ENCODE peak calls at places on chromosomes 4 and X, in ten cellular contexts. O, Y, P, I, V, U, F, Z, L and T are unnamed samples.

GRCh38 chrX:111555559-111555958 is 44.1 kb downstream of the SERTM2 start:
- DNase-seq in Z (peak; percentile 62), Y (no peak), O (no peak), I (no peak), L (no peak), U (no peak), P (no peak), F (no peak), V (no peak), T (no peak)

GRCh38 chr4:15234101-15234500 is 193.7 kb upstream of the C1QTNF7 start:
- DNase-seq in F (no peak), P (no peak), L (peak; percentile 55), Z (no peak), O (no peak), U (peak; percentile 48), Y (no peak), V (no peak), I (no peak), T (no peak)

GRCh38 chr4:157664726-157665125 is 444.2 kb downstream of the GRIA2 start:
- DNase-seq in I (no peak), U (peak; percentile 10), Y (no peak), F (no peak), L (peak; percentile 45), Z (no peak), V (no peak), O (no peak), P (no peak), T (no peak)

GRCh38 chrX:24661292-24661691 is 14.1 kb upstream of the PCYT1B start:
- DNase-seq in F (no peak), P (no peak), I (no peak), Y (no peak), V (no peak), O (no peak), L (no peak), Z (no peak), U (no peak), T (no peak)

GRCh38 chrX:94493405-94493804 is 819.4 kb downstream of the FAM133A start:
- DNase-seq in Z (no peak), O (no peak), U (no peak), Y (no peak), F (no peak), I (no peak), V (no peak), L (no peak), P (no peak), T (no peak)

GRCh38 chr4:182827981-182828677 is 89.1 kb downstream of the DCTD start:
- DNase-seq in U (no peak), V (no peak), L (no peak), Y (no peak), I (no peak), O (no peak), Z (no peak), P (no peak), F (no peak), T (no peak)

GRCh38 chrX:69740317-69740716 is 124.4 kb downstream of the EDA start:
- DNase-seq in P (no peak), O (no peak), F (no peak), U (no peak), I (no peak), Y (no peak), V (no peak), L (no peak), Z (no peak), T (no peak)

GRCh38 chr4:126526335-126526734 is 1106.4 kb upstream of the INTU start:
- DNase-seq in V (no peak), F (no peak), Y (no peak), Z (no peak), O (no peak), P (no peak), L (no peak), U (no peak), I (no peak), T (no peak)

GRCh38 chrX:22952011-22952410 is 47.7 kb upstream of the DDX53 start:
- DNase-seq in V (peak; percentile 5), U (no peak), F (no peak), L (peak; percentile 53), Z (no peak), P (no peak), O (no peak), I (no peak), Y (no peak), T (no peak)

GRCh38 chr4:127643791-127644190 is 11.0 kb downstream of the INTU start:
- DNase-seq in Y (no peak), U (no peak), P (no peak), F (no peak), O (no peak), Z (no peak), V (no peak), L (no peak), I (no peak), T (no peak)

GRCh38 chr4:54386270-54386669 is 157.2 kb downstream of the PDGFRA start:
- DNase-seq in P (no peak), F (no peak), O (no peak), Y (no peak), V (no peak), U (no peak), I (no peak), Z (no peak), L (no peak), T (no peak)

GRCh38 chr4:54386693-54387092 is 157.6 kb downstream of the PDGFRA start:
- DNase-seq in L (no peak), P (no peak), U (no peak), Z (no peak), Y (no peak), V (no peak), O (no peak), F (no peak), I (no peak), T (no peak)

GRCh38 chr4:54384152-54384551 is 155.1 kb downstream of the PDGFRA start:
- DNase-seq in L (no peak), V (no peak), Y (no peak), I (no peak), O (no peak), U (no peak), Z (no peak), P (no peak), F (no peak), T (no peak)

GRCh38 chr4:54382623-54383022 is 153.5 kb downstream of the PDGFRA start:
- DNase-seq in Z (no peak), L (no peak), U (no peak), O (no peak), P (no peak), Y (peak; percentile 32), I (no peak), F (no peak), V (no peak), T (no peak)

DNA sequence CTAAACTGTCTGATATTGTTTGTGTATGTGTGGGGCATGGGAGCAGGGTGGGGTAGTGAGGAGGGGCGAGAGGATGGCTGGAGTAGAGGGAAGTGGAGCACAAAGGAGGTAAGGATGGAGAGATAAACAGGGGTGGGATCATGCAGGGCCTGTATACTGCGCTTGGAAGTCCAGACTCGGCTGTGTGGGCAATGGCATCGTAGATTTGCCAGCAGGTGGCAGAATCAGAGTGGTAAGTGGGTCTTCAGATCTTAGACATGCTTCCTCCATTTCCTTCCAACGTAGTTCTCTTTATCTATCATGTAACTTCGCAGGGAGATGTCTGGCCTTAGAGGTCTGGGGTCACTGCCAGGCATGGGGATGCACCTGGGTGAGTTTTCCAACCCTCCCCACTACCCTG is 155.5 kb downstream of the PDGFRA start:
- DNase-seq in Y (no peak), F (no peak), U (peak; percentile 14), P (no peak), V (no peak), I (peak; percentile 39), Z (no peak), O (no peak), L (peak; percentile 45), T (no peak)
- TF ChIP-seq CTCF in Y (peak; percentile 23), F (peak; percentile 48), U (peak; percentile 75), P (no peak), V (peak; percentile 67), I (peak; percentile 22), Z (peak; percentile 51), O (no peak), L (peak; percentile 60), T (peak; percentile 18)

GRCh38 chrX:118508690-118509089 is 13.1 kb downstream of the DOCK11 start:
- DNase-seq in F (no peak), Z (no peak), U (no peak), L (peak; percentile 27), I (no peak), Y (no peak), P (no peak), V (no peak), O (no peak), T (no peak)
- TF ChIP-seq CTCF in F (no peak), Z (no peak), U (no peak), L (no peak), I (no peak), Y (no peak), P (no peak), V (no peak), O (no peak), T (no peak)

GRCh38 chr4:173415885-173416658 is 17.2 kb upstream of the SCRG1 start:
- DNase-seq in U (no peak), L (no peak), O (no peak), Z (no peak), V (peak; percentile 11), F (peak; percentile 85), I (no peak), P (no peak), Y (peak; percentile 40), T (no peak)
- TF ChIP-seq CTCF in U (no peak), L (no peak), O (no peak), Z (no peak), V (no peak), F (no peak), I (no peak), P (no peak), Y (no peak), T (no peak)

GRCh38 chrX:153735274-153735673 is 10.6 kb downstream of the ABCD1 start:
- DNase-seq in U (no peak), P (no peak), I (no peak), Z (no peak), Y (no peak), L (no peak), V (no peak), O (no peak), F (no peak), T (no peak)
- TF ChIP-seq CTCF in U (no peak), P (no peak), I (no peak), Z (peak; percentile 35), Y (no peak), L (no peak), V (peak; percentile 15), O (no peak), F (no peak), T (no peak)

DNA sequence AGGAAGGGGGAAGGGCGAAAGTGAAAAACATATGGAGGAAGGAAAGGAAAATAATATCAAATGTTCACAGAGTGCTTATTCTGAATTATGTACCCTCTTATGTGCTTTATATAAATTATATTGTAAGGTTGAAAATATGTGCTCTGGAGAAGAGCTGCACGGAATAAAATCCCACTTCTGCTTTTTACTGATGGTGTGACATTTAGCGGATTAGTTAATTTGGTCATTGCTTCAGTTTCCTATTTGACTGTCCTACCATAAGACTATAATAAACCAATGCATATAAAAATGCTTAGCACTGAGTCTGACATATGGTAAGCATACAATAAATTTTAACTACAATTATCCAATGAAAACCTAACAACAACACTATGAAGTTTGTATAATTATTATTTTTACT is 86.2 kb downstream of the NPFFR2 start:
- DNase-seq in Z (no peak), F (no peak), P (no peak), Y (no peak), L (no peak), U (no peak), I (no peak), V (no peak), O (no peak), T (no peak)
- TF ChIP-seq CTCF in Z (no peak), F (no peak), P (no peak), Y (no peak), L (no peak), U (no peak), I (no peak), V (no peak), O (no peak), T (no peak)